ENCODE peak calls at places on chromosomes 4 and X, in ten cellular contexts. V is fibroblast of lung, E is psoas muscle, X is left lung, M is IMR-90, O is ovary, B is heart left ventricle, G is endothelial cell of umbilical vein, I is Karpas-422, L is ascending aorta. F is an unnamed sample. For H3K4me1, the result is how much of the 10 kb centered on the place peaks cover.

GRCh38 chrX:47241201-47242011 is 8.6 kb downstream of the USP11 start:
- DNase-seq in V (no peak), E (no peak), X (no peak), M (no peak), O (no peak), B (no peak), G (no peak), I (no peak), L (no peak), F (no peak)

GRCh38 chr4:84582988-84583870 is at the start of gene CDS1:
- DNase-seq in V (no peak), E (peak), X (peak), M (no peak), O (peak), B (peak), G (no peak), I (no peak), L (no peak), F (peak)

GRCh38 chrX:139905743-139906142 is 27.1 kb downstream of the ATP11C start:
- DNase-seq in V (no peak), E (no peak), X (no peak), M (no peak), O (no peak), B (no peak), G (no peak), I (no peak), L (no peak), F (no peak)

GRCh38 chrX:31222946-31223345 is 151.1 kb upstream of the FTHL17 start:
- DNase-seq in V (no peak), E (no peak), X (no peak), M (no peak), O (no peak), B (no peak), G (no peak), I (no peak), L (no peak), F (no peak)

GRCh38 chr4:101346312-101346561 is 1.1 kb downstream of the PPP3CA start:
- DNase-seq in V (no peak), E (no peak), X (no peak), M (no peak), O (no peak), B (no peak), G (no peak), I (no peak), L (no peak), F (no peak)

GRCh38 chr4:110953898-110954297 is 331.0 kb upstream of the PITX2 start:
- DNase-seq in V (no peak), E (no peak), X (no peak), M (no peak), O (no peak), B (no peak), G (no peak), I (no peak), L (no peak), F (peak)

GRCh38 chr4:107243141-107243779 is 207.1 kb upstream of the DKK2 start:
- DNase-seq in V (no peak), E (peak), X (no peak), M (no peak), O (no peak), B (no peak), G (no peak), I (no peak), L (no peak), F (no peak)

GRCh38 chrX:63993936-63994335 is 208.9 kb upstream of the ARHGEF9 start:
- DNase-seq in V (no peak), E (no peak), X (no peak), M (no peak), O (no peak), B (no peak), G (no peak), I (no peak), L (no peak), F (no peak)

GRCh38 chrX:119325456-119325855 is 73.7 kb upstream of the SLC25A43 start:
- DNase-seq in V (peak), E (no peak), X (no peak), M (no peak), O (no peak), B (no peak), G (no peak), I (no peak), L (no peak), F (no peak)

GRCh38 chr4:4395849-4396627 is 9.1 kb downstream of the NSG1 start:
- DNase-seq in V (peak), E (no peak), X (peak), M (peak), O (no peak), B (no peak), G (no peak), I (peak), L (no peak), F (no peak)

GRCh38 chrX:12269484-12269883 is 131.2 kb downstream of the FRMPD4 start:
- DNase-seq in V (no peak), E (no peak), X (no peak), M (no peak), O (no peak), B (no peak), G (no peak), I (no peak), L (no peak), F (no peak)

GRCh38 chrX:1026263-1027015 is 186.0 kb downstream of the CRLF2 start:
- DNase-seq in V (no peak), E (no peak), X (no peak), M (no peak), O (no peak), B (no peak), G (no peak), I (no peak), L (no peak), F (no peak)

GRCh38 chrX:43581167-43581566 is 74.9 kb upstream of the MAOA start:
- DNase-seq in V (no peak), E (no peak), X (no peak), M (no peak), O (no peak), B (no peak), G (no peak), I (no peak), L (no peak), F (no peak)
- H3K27ac ChIP-seq in V (no peak), E (no peak), X (no peak), M (no peak), O (no peak), B (no peak), G (no peak), I (no peak), L (no peak), F (no peak)

GRCh38 chr4:124433500-124433899 is 279.0 kb downstream of the ANKRD50 start:
- DNase-seq in V (peak), E (no peak), X (no peak), M (no peak), O (no peak), B (no peak), G (peak), I (no peak), L (no peak), F (no peak)
- H3K4me1 ChIP-seq in V (under half), E (under half), X (under half), M (under half), O (under half), B (under half), G (half or more), I (under half), L (under half), F (under half)

DNA sequence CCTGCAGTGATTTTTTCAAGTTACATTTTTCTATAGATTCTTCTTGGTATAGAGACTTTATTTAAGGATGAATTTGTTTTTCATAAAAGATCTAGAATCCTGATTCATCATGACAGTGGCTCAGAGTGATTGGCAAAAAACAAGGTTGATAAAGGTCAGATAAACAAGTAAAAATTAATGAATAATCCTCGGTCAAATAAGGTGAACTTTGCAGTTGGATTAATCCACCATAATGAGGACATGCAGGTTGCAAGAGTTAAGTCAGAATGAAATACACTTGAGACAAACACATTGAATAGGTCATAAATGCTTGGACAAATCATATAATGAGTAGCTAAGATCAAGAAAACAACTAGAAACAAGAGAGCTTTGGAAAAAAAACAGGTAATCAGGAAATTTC is 22.9 kb upstream of the UGT2B7 start:
- DNase-seq in V (no peak), E (no peak), X (no peak), M (no peak), O (no peak), B (no peak), G (no peak), I (no peak), L (no peak), F (no peak)
- H3K27ac ChIP-seq in V (no peak), E (no peak), X (no peak), M (no peak), O (no peak), B (no peak), G (no peak), I (no peak), L (no peak), F (no peak)

GRCh38 chr4:32462944-32463343 is 1742.8 kb downstream of the PCDH7 start:
- DNase-seq in V (peak), E (no peak), X (no peak), M (peak), O (no peak), B (no peak), G (peak), I (peak), L (no peak), F (no peak)

GRCh38 chr4:32455231-32455630 is 1735.1 kb downstream of the PCDH7 start:
- DNase-seq in V (peak), E (no peak), X (no peak), M (no peak), O (no peak), B (no peak), G (no peak), I (no peak), L (no peak), F (no peak)

DNA sequence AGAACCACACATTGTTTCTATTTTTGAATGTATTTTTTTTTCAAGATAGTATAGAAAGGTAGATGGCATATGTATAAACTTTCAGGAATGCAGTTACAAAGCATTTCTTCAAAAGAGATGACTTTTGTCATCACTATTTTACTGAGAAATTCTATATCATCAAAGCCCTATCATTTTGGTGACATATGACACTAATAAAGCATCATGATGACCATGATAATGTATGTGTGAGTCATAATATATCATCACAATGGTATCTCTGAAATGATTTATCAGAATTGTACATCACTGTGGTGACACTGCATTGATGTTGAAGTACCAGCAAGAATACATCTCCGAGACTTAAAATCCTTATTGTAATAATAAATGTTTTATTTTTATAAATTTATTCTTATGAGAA is 1740.8 kb downstream of the PCDH7 start:
- DNase-seq in V (no peak), E (no peak), X (no peak), M (no peak), O (no peak), B (no peak), G (no peak), I (no peak), L (no peak), F (no peak)
- H3K4me1 ChIP-seq in V (under half), E (under half), X (under half), M (under half), O (under half), B (under half), G (under half), I (under half), L (under half), F (under half)

DNA sequence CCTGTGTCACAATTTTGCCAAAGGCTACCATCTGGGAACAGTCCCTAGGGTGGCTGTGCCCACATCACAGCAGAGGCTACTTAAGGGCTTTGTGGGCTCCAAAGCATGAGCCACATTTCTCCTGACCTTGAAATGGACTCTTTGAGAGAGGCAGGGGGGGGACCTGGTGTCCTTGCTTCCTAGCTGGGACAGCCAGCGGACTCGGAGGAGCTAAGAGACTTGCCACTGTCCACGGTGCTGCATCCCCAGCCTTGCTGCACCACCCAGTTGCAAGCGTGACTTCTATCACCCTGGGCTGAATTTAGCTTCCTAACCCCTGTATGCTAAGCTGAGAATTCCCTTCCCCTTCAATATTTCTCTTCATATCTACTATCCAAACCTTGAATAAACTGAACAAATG is 99.0 kb downstream of the PHKA2 start:
- DNase-seq in V (no peak), E (no peak), X (no peak), M (peak), O (no peak), B (no peak), G (no peak), I (no peak), L (no peak), F (no peak)
- H3K27ac ChIP-seq in V (no peak), E (no peak), X (no peak), M (no peak), O (no peak), B (peak), G (no peak), I (no peak), L (peak), F (no peak)

DNA sequence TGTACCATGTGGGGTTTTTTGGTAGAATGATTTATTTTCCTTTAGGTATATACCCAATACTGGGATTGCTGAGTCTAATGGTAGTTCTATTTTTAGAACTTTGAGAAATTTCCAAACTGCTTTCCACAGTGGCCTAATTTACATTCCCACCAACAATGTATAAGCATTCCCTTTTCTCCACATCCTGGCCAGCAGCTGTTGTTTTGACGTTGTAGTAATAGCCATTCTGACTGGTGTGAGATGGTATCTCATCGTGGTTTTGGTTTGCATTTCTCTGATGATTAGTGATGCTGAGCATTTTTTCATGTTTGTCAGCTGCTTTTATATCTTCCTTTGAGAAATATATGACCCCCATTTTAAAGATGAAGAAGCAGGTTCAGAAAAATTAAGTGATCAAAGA is 153.7 kb downstream of the CBR4 start:
- DNase-seq in V (peak), E (no peak), X (no peak), M (peak), O (no peak), B (no peak), G (no peak), I (no peak), L (no peak), F (no peak)
- H3K4me1 ChIP-seq in V (under half), E (under half), X (under half), M (under half), O (under half), B (half or more), G (under half), I (under half), L (half or more), F (under half)

DNA sequence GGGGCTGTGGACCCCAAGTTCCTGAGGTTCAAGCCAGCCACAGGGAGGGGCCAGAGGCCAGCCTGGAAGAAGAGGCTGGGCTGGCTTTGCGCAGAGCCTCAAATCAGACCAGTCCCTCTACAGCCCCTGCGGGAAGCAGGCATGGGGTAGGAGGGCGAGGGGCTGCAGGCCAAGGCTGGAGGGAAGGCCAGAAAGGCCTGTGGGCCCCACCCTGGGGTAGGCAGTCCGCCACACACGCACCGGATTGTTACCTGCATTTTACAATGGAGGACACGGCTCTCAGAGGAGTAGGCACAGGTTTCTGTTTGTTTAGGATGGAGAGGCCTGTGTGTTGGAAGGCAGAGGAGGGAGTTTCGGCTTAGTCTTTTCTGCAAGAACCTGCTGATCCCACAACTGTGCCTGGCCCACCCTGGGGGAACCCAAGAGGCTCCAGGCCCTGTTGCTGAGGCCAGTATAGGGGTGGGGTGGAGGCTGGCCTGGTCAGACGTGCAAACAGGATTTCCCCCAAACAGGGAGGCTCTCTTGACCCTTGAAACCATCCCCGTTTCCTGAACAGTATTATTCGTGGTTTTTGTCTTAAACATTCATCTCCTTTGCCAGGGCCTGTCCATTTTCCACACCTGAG is 659 bp upstream of the SLC49A3 start:
- DNase-seq in V (no peak), E (no peak), X (peak), M (no peak), O (no peak), B (no peak), G (no peak), I (no peak), L (no peak), F (no peak)
- H3K27ac ChIP-seq in V (no peak), E (peak), X (peak), M (no peak), O (no peak), B (peak), G (peak), I (no peak), L (peak), F (peak)

GRCh38 chr4:118279328-118279727 is 73.5 kb downstream of the PRSS12 start:
- DNase-seq in V (peak), E (no peak), X (no peak), M (no peak), O (no peak), B (no peak), G (no peak), I (peak), L (no peak), F (no peak)
- H3K4me1 ChIP-seq in V (under half), E (under half), X (under half), M (under half), O (under half), B (under half), G (under half), I (under half), L (under half), F (under half)

GRCh38 chr4:78692815-78693156 is 83.4 kb upstream of the BMP2K start:
- DNase-seq in V (no peak), E (no peak), X (no peak), M (no peak), O (no peak), B (no peak), G (no peak), I (no peak), L (no peak), F (no peak)
- H3K27ac ChIP-seq in V (no peak), E (no peak), X (no peak), M (no peak), O (no peak), B (no peak), G (no peak), I (no peak), L (no peak), F (no peak)